ENCODE peak calls at places on chromosomes 1 and 21, in four cellular contexts. H is occipital lobe; S is lung microvascular endothelial cell; A is activated CD8-positive, alpha-beta memory T cell treated with anti-CD3 and anti-CD28 coated beads, Interleukin-2, amount 50 U/mL, for 48 hours. V is an unnamed sample.

GRCh38 chr21:43341349-43342163 is 85.4 kb downstream of the SIK1 start:
- DNase-seq in S (peak; percentile 6), H (no peak), A (no peak), V (no peak)

GRCh38 chr1:964691-965525 is 1.4 kb upstream of the PLEKHN1 start:
- DNase-seq in H (no peak), S (no peak), A (no peak), V (no peak)

GRCh38 chr1:179128520-179128919 is 46.6 kb downstream of the TOR3A start:
- DNase-seq in A (no peak), H (no peak), S (no peak), V (no peak)

GRCh38 chr1:60390593-60391282 is 317.2 kb upstream of the C1orf87 start:
- DNase-seq in H (no peak), A (no peak), S (no peak), V (no peak)

GRCh38 chr1:164895026-164895907 is 336.3 kb downstream of the PBX1 start:
- DNase-seq in S (no peak), H (no peak), A (no peak), V (no peak)

GRCh38 chr1:43885311-43885801 is 48.2 kb upstream of the ARTN start:
- DNase-seq in H (no peak), A (no peak), S (no peak), V (no peak)

GRCh38 chr1:236282159-236282716 is 480 bp upstream of the ERO1B start:
- DNase-seq in S (no peak), H (no peak), A (no peak), V (no peak)

GRCh38 chr1:182149411-182149965 is 88.0 kb upstream of the ZNF648 start:
- DNase-seq in S (peak; percentile 41), A (no peak), H (no peak), V (peak; percentile 52)

GRCh38 chr1:176051902-176052518 is 155.1 kb downstream of the COP1 start:
- DNase-seq in S (no peak), H (no peak), A (no peak), V (no peak)

V was measured in left lobe of liver.